ENCODE peak calls at places on chromosomes 5 and 9, in five cellular contexts. U is stimulated activated effector memory CD8-positive, alpha-beta T cell treated with anti-CD3 and anti-CD28 coated beads, Interleukin-12 subunit alpha, Interleukin-12 subunit beta, amount 100 ng/mL, for 72 hours; M is NCI-H748 treated with DMSO at 0.1 percent for 48 hours; X is GM23248; Z is SK-N-DZ. D is an unnamed sample.

GRCh38 chr9:129580211-129580915 is 40.5 kb downstream of the C9orf50 start:
- DNase-seq in U (no peak), M (no peak), X (no peak), Z (no peak), D (no peak)

GRCh38 chr9:131876486-131876885 is 136.6 kb upstream of the RAPGEF1 start:
- DNase-seq in U (no peak), M (no peak), X (no peak), Z (no peak), D (no peak)

GRCh38 chr5:147567917-147568598 is 58.2 kb upstream of the DPYSL3 start:
- DNase-seq in U (no peak), M (peak), X (peak), Z (no peak), D (no peak)

GRCh38 chr5:40475546-40475945 is 204.2 kb upstream of the PTGER4 start:
- DNase-seq in U (no peak), M (no peak), X (peak), Z (no peak), D (no peak)

GRCh38 chr5:21219255-21219654 is 1231.3 kb upstream of the CDH18 start:
- DNase-seq in U (no peak), M (no peak), X (no peak), Z (no peak), D (no peak)

GRCh38 chr5:117255211-117256032 is 680.8 kb upstream of the SEMA6A start:
- DNase-seq in U (no peak), M (no peak), X (no peak), Z (no peak), D (no peak)

GRCh38 chr9:134638503-134639090 is 3.0 kb upstream of the COL5A1 start:
- DNase-seq in U (no peak), M (no peak), X (no peak), Z (no peak), D (no peak)

GRCh38 chr5:39760385-39761198 is 335.8 kb upstream of the DAB2 start:
- DNase-seq in U (no peak), M (no peak), X (peak), Z (no peak), D (no peak)

GRCh38 chr5:124783285-124783684 is 36.8 kb upstream of the ZNF608 start:
- DNase-seq in U (no peak), M (no peak), X (no peak), Z (no peak), D (no peak)

GRCh38 chr5:115351356-115352195 is 55.1 kb upstream of the CCDC112 start:
- DNase-seq in U (no peak), M (no peak), X (peak), Z (no peak), D (no peak)

GRCh38 chr5:172769598-172770373 is 1.2 kb downstream of the DUSP1 start:
- DNase-seq in U (no peak), M (no peak), X (peak), Z (no peak), D (no peak)

D was measured in T-helper 22 cell.